ENCODE peak calls at places on chromosomes 3 and 15, in six cellular contexts. One of them, this sample, is unnamed.

GRCh38 chr3:43190682-43191081 is 84.8 kb upstream of the POMGNT2 start:
- DNase-seq in ACHN: no peak
- DNase-seq in stimulated activated naive CD8-positive, alpha-beta T cell treated with anti-CD3 and anti-CD28 coated beads, Interleukin-15, Interleukin-2, amounts not matched to agents 100 U/mL and 50 U/mL, for 24 hours: no peak
- DNase-seq in RWPE1: no peak
- DNase-seq in K562: no peak
- DNase-seq in GM20000: no peak
- DNase-seq in this sample: no peak

GRCh38 chr3:177596248-177596821 is 399.1 kb upstream of the TBL1XR1 start:
- DNase-seq in stimulated activated naive CD8-positive, alpha-beta T cell treated with anti-CD3 and anti-CD28 coated beads, Interleukin-15, Interleukin-2, amounts not matched to agents 100 U/mL and 50 U/mL, for 24 hours: no peak
- DNase-seq in RWPE1: no peak
- DNase-seq in GM20000: no peak
- DNase-seq in ACHN: peak
- DNase-seq in K562: no peak
- DNase-seq in this sample: no peak

GRCh38 chr15:56752986-56753385 is 19.7 kb upstream of the ZNF280D start:
- DNase-seq in ACHN: no peak
- DNase-seq in K562: no peak
- DNase-seq in stimulated activated naive CD8-positive, alpha-beta T cell treated with anti-CD3 and anti-CD28 coated beads, Interleukin-15, Interleukin-2, amounts not matched to agents 100 U/mL and 50 U/mL, for 24 hours: no peak
- DNase-seq in RWPE1: no peak
- DNase-seq in GM20000: no peak
- DNase-seq in this sample: no peak

GRCh38 chr3:137958635-137959034 is 51.3 kb upstream of the CLDN18 start:
- DNase-seq in GM20000: no peak
- DNase-seq in K562: no peak
- DNase-seq in ACHN: no peak
- DNase-seq in stimulated activated naive CD8-positive, alpha-beta T cell treated with anti-CD3 and anti-CD28 coated beads, Interleukin-15, Interleukin-2, amounts not matched to agents 100 U/mL and 50 U/mL, for 24 hours: no peak
- DNase-seq in RWPE1: no peak
- DNase-seq in this sample: no peak

GRCh38 chr3:30623375-30623774 is 17.0 kb downstream of the TGFBR2 start:
- DNase-seq in stimulated activated naive CD8-positive, alpha-beta T cell treated with anti-CD3 and anti-CD28 coated beads, Interleukin-15, Interleukin-2, amounts not matched to agents 100 U/mL and 50 U/mL, for 24 hours: no peak
- DNase-seq in RWPE1: no peak
- DNase-seq in K562: no peak
- DNase-seq in ACHN: no peak
- DNase-seq in GM20000: no peak
- DNase-seq in this sample: no peak

GRCh38 chr15:47839233-47839867 is 122.0 kb downstream of the SEMA6D start:
- DNase-seq in ACHN: no peak
- DNase-seq in GM20000: no peak
- DNase-seq in RWPE1: no peak
- DNase-seq in K562: no peak
- DNase-seq in stimulated activated naive CD8-positive, alpha-beta T cell treated with anti-CD3 and anti-CD28 coated beads, Interleukin-15, Interleukin-2, amounts not matched to agents 100 U/mL and 50 U/mL, for 24 hours: no peak
- DNase-seq in this sample: no peak

GRCh38 chr15:78951841-78952238 is 7.0 kb upstream of the CTSH start:
- DNase-seq in RWPE1: peak
- DNase-seq in ACHN: no peak
- DNase-seq in K562: no peak
- DNase-seq in GM20000: no peak
- DNase-seq in stimulated activated naive CD8-positive, alpha-beta T cell treated with anti-CD3 and anti-CD28 coated beads, Interleukin-15, Interleukin-2, amounts not matched to agents 100 U/mL and 50 U/mL, for 24 hours: no peak
- DNase-seq in this sample: no peak

GRCh38 chr3:101070260-101071121 is 77.3 kb upstream of the ABI3BP start:
- DNase-seq in ACHN: peak
- DNase-seq in stimulated activated naive CD8-positive, alpha-beta T cell treated with anti-CD3 and anti-CD28 coated beads, Interleukin-15, Interleukin-2, amounts not matched to agents 100 U/mL and 50 U/mL, for 24 hours: peak
- DNase-seq in RWPE1: peak
- DNase-seq in K562: peak
- DNase-seq in GM20000: peak
- DNase-seq in this sample: peak

GRCh38 chr3:197456271-197457091 is 99.3 kb downstream of the BDH1 start:
- DNase-seq in ACHN: peak
- DNase-seq in GM20000: peak
- DNase-seq in RWPE1: peak
- DNase-seq in K562: peak
- DNase-seq in stimulated activated naive CD8-positive, alpha-beta T cell treated with anti-CD3 and anti-CD28 coated beads, Interleukin-15, Interleukin-2, amounts not matched to agents 100 U/mL and 50 U/mL, for 24 hours: peak
- DNase-seq in this sample: peak

GRCh38 chr15:98719169-98719515 is 70.8 kb downstream of the IGF1R start:
- DNase-seq in GM20000: no peak
- DNase-seq in RWPE1: no peak
- DNase-seq in stimulated activated naive CD8-positive, alpha-beta T cell treated with anti-CD3 and anti-CD28 coated beads, Interleukin-15, Interleukin-2, amounts not matched to agents 100 U/mL and 50 U/mL, for 24 hours: no peak
- DNase-seq in K562: no peak
- DNase-seq in ACHN: no peak
- DNase-seq in this sample: no peak

GRCh38 chr15:83396071-83396470 is 51.1 kb upstream of the SH3GL3 start:
- DNase-seq in ACHN: no peak
- DNase-seq in K562: no peak
- DNase-seq in stimulated activated naive CD8-positive, alpha-beta T cell treated with anti-CD3 and anti-CD28 coated beads, Interleukin-15, Interleukin-2, amounts not matched to agents 100 U/mL and 50 U/mL, for 24 hours: no peak
- DNase-seq in GM20000: no peak
- DNase-seq in RWPE1: no peak
- DNase-seq in this sample: no peak

This sample was measured in mucosa of descending colon.